ENCODE peak calls at places on chromosomes 3 and 15, in seven cellular contexts. Y is H9, J is trophoblast cell, M is mesendoderm, I is neuronal stem cell, F is IMR-90, W is H1. B is an unnamed sample.

GRCh38 chr3:161316006-161316689 is 55.2 kb downstream of the SPTSSB start:
- DNase-seq in Y (no peak), J (peak), M (no peak), I (no peak), F (no peak), W (no peak), B (no peak)

GRCh38 chr3:153925826-153926514 is 195.2 kb upstream of the ARHGEF26 start:
- DNase-seq in Y (no peak), J (no peak), M (no peak), I (no peak), F (no peak), W (no peak), B (no peak)

GRCh38 chr3:155106059-155106458 is 25.9 kb downstream of the MME start:
- DNase-seq in Y (no peak), J (no peak), M (no peak), I (no peak), F (peak), W (no peak), B (peak)

GRCh38 chr3:147737411-147737810 is 328.2 kb downstream of the ZIC1 start:
- DNase-seq in Y (no peak), J (no peak), M (no peak), I (no peak), F (no peak), W (no peak), B (no peak)

GRCh38 chr15:66573719-66574641 is 8.2 kb upstream of the LCTL start:
- DNase-seq in Y (no peak), J (no peak), M (no peak), I (no peak), F (peak), W (no peak), B (peak)

GRCh38 chr3:51708216-51708845 is 1.5 kb downstream of the GRM2 start:
- DNase-seq in Y (peak), J (no peak), M (no peak), I (no peak), F (no peak), W (no peak), B (no peak)

GRCh38 chr3:96213393-96213792 is 601.0 kb upstream of the EPHA6 start:
- DNase-seq in Y (no peak), J (no peak), M (no peak), I (no peak), F (no peak), W (no peak), B (no peak)

GRCh38 chr3:127544806-127545545 is 45.6 kb downstream of the TPRA1 start:
- DNase-seq in Y (no peak), J (no peak), M (no peak), I (no peak), F (no peak), W (no peak), B (no peak)

GRCh38 chr3:114447545-114447944 is 153.7 kb downstream of the TIGIT start:
- DNase-seq in Y (no peak), J (no peak), M (no peak), I (no peak), F (no peak), W (no peak), B (no peak)

GRCh38 chr3:98972720-98973119 is 71.2 kb upstream of the DCBLD2 start:
- DNase-seq in Y (no peak), J (no peak), M (no peak), I (no peak), F (no peak), W (no peak), B (no peak)

GRCh38 chr3:176352716-176353334 is 844.5 kb downstream of the TBL1XR1 start:
- DNase-seq in Y (no peak), J (no peak), M (no peak), I (no peak), F (peak), W (no peak), B (peak)

GRCh38 chr3:69160107-69160506 is 37.7 kb upstream of the LMOD3 start:
- DNase-seq in Y (no peak), J (no peak), M (no peak), I (no peak), F (no peak), W (no peak), B (no peak)

GRCh38 chr3:98563661-98564281 is 29.6 kb downstream of the CPOX start:
- DNase-seq in Y (no peak), J (no peak), M (no peak), I (no peak), F (peak), W (no peak), B (peak)

GRCh38 chr3:193800138-193801043 is 207.4 kb downstream of the OPA1 start:
- DNase-seq in Y (no peak), J (no peak), M (peak), I (no peak), F (no peak), W (no peak), B (no peak)

GRCh38 chr3:124250053-124250452 is 258.1 kb upstream of the ROPN1 start:
- DNase-seq in Y (no peak), J (no peak), M (no peak), I (no peak), F (no peak), W (no peak), B (no peak)

GRCh38 chr3:160643994-160644393 is 33.0 kb upstream of the ARL14 start:
- DNase-seq in Y (no peak), J (no peak), M (peak), I (no peak), F (peak), W (no peak), B (no peak)

GRCh38 chr3:154071154-154071553 is 50.0 kb upstream of the ARHGEF26 start:
- DNase-seq in Y (no peak), J (no peak), M (no peak), I (no peak), F (no peak), W (no peak), B (no peak)

GRCh38 chr3:37540786-37541185 is 320.9 kb upstream of the CTDSPL start:
- DNase-seq in Y (no peak), J (no peak), M (no peak), I (no peak), F (no peak), W (no peak), B (no peak)

DNA sequence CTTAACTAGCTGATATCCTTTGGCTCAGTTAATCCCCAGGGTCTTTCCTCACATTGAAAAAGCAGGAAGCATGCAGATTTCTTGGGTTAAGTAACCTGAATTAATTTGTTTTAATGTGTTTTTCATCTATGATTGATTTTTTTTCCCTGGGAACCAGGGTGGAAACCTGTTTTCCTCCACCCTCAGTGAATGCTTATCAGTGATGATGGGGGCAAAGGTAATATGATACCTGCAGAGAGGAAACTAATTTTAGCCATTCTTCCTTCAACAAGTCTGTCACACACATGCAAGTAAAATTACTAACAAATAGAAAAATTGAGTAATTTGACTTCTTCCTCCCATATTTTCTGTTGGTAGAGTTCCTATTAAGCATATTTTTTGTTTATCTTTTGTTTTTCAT is 5.9 kb downstream of the CASR start:
- DNase-seq in Y (no peak), J (no peak), M (no peak), I (no peak), F (no peak), W (no peak), B (no peak)
- H3K4ac ChIP-seq in Y (no peak), J (no peak), M (no peak), I (no peak), F (no peak), W (no peak), B (no peak)

DNA sequence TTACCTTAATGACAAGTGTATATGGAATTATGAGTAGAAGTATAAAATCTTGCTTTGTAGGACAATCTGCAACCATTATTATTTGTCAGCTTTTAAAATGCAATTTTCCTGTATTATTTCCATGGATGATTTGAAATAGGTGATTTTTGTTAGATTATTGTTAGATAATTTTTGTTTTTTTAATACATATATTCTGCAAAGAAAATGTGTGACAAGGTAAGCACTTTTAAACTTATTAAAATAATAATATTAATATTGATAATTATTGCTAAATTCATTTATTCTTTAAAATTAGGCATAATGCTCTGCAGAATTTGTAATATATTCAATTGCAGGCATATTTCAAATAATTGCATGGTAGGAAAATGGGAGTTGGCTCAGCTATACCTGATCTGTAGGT is 329.5 kb downstream of the CADM2 start:
- DNase-seq in Y (no peak), J (no peak), M (no peak), I (no peak), F (no peak), W (no peak), B (no peak)
- H3K4ac ChIP-seq in Y (no peak), J (no peak), M (no peak), I (no peak), F (no peak), W (no peak), B (no peak)

GRCh38 chr3:4680881-4681300 is 187.7 kb downstream of the ITPR1 start:
- DNase-seq in Y (no peak), J (no peak), M (peak), I (no peak), F (peak), W (no peak), B (peak)
- H3K4ac ChIP-seq in Y (no peak), J (no peak), M (no peak), I (no peak), F (no peak), W (no peak), B (no peak)

DNA sequence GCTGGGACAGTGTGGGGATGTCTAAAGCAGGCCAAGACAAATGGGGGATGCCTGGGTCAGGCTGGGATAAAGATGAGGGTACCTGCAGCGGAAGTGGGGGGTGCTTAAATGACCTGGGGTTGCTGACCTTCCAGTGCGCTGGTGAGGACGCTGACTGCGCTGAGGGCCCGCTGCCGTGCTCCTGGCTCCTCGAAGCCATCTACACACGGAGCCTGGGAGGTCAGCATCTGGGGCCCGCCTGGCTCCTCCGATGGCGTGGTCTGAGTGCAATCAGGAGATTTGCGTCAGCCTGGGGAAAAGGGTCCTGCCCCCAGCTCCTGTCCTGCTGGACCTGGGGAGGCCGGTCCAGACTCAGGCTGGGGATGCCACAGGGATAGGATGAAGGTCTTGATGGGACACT is 50.7 kb downstream of the SCN5A start:
- DNase-seq in Y (no peak), J (no peak), M (no peak), I (no peak), F (no peak), W (no peak), B (no peak)
- H3K4ac ChIP-seq in Y (no peak), J (no peak), M (no peak), I (no peak), F (no peak), W (no peak), B (no peak)

DNA sequence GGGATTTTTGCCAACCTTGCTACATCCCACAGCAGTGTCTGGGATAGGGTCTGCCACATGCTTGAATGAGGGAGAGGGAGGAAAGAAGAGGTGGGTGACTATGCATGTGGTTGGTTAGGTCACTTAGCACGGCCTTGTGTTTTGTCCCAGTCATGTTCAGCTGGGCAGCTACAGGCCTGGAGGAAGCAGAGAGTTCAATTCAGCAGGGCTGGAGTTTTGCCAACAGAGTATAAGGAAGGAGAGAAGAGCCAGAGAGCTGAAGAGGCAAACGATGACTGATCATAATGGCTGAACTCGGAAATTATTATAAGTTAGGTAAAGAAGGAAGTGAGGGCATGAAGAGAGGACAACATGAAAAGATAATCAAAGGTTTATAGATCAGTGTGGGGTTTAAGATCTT is 268.5 kb upstream of the NSMCE3 start:
- DNase-seq in Y (no peak), J (no peak), M (no peak), I (no peak), F (no peak), W (no peak), B (no peak)
- H3K4ac ChIP-seq in Y (no peak), J (no peak), M (no peak), I (no peak), F (no peak), W (no peak), B (no peak)

GRCh38 chr15:62874064-62874463 is 168.5 kb upstream of the TPM1 start:
- DNase-seq in Y (no peak), J (no peak), M (no peak), I (no peak), F (no peak), W (no peak), B (no peak)
- H3K4ac ChIP-seq in Y (no peak), J (peak), M (no peak), I (no peak), F (no peak), W (no peak), B (no peak)

GRCh38 chr3:70737656-70738309 is 425.3 kb upstream of the MDFIC2 start:
- DNase-seq in Y (no peak), J (no peak), M (no peak), I (no peak), F (no peak), W (no peak), B (no peak)
- H3K4ac ChIP-seq in Y (no peak), J (no peak), M (no peak), I (no peak), F (no peak), W (no peak), B (no peak)

B was measured in mesenchymal stem cell.